ENCODE peak calls at places on chromosome 15, in six cellular contexts. B is IMR-90, W is mesenchymal stem cell, Y is neuronal stem cell, R is mesendoderm, H is H1. M is an unnamed sample.

GRCh38 chr15:93057618-93058017 is 31.4 kb downstream of the RGMA start:
- DNase-seq in B (no peak), W (no peak), Y (no peak), R (no peak), H (no peak), M (no peak)

GRCh38 chr15:25508369-25509002 is 69.7 kb upstream of the UBE3A start:
- DNase-seq in B (peak; percentile 64), W (peak; percentile 1), Y (peak; percentile 41), R (peak; percentile 57), H (no peak), M (peak; percentile 49)

GRCh38 chr15:34106423-34106822 is 4.5 kb downstream of the PGBD4 start:
- DNase-seq in B (no peak), W (no peak), Y (no peak), R (no peak), H (no peak), M (no peak)

GRCh38 chr15:60611592-60612346 is 132.8 kb upstream of the ICE2 start:
- DNase-seq in B (no peak), W (no peak), Y (no peak), R (no peak), H (no peak), M (no peak)

GRCh38 chr15:99369250-99369649 is 118.0 kb downstream of the LRRC28 start:
- DNase-seq in B (no peak), W (no peak), Y (no peak), R (no peak), H (no peak), M (no peak)

GRCh38 chr15:75640483-75641175 is 605 bp upstream of the IMP3 start:
- DNase-seq in B (peak; percentile 45), W (peak; percentile 50), Y (no peak), R (peak; percentile 53), H (no peak), M (peak; percentile 20)

GRCh38 chr15:48266029-48266428 is 59.9 kb downstream of the SLC12A1 start:
- DNase-seq in B (no peak), W (no peak), Y (no peak), R (peak; percentile 44), H (no peak), M (no peak)

GRCh38 chr15:74635228-74635627 is 19.6 kb downstream of the CLK3 start:
- DNase-seq in B (peak; percentile 61), W (peak; percentile 69), Y (peak; percentile 54), R (peak; percentile 77), H (no peak), M (peak; percentile 65)

GRCh38 chr15:48370460-48370859 is 39.2 kb downstream of the DUT start:
- DNase-seq in B (peak; percentile 89), W (no peak), Y (no peak), R (no peak), H (no peak), M (no peak)

GRCh38 chr15:94080416-94080815 is 150.9 kb upstream of the MCTP2 start:
- DNase-seq in B (no peak), W (no peak), Y (no peak), R (peak; percentile 33), H (no peak), M (no peak)

GRCh38 chr15:39430389-39430788 is 150.5 kb upstream of the THBS1 start:
- DNase-seq in B (no peak), W (no peak), Y (no peak), R (no peak), H (no peak), M (no peak)

GRCh38 chr15:81008312-81008711 is 7.6 kb downstream of the TLNRD1 start:
- DNase-seq in B (no peak), W (no peak), Y (no peak), R (no peak), H (no peak), M (no peak)

GRCh38 chr15:45378149-45378912 is at the start of gene GATM:
- DNase-seq in B (peak; percentile 83), W (peak; percentile 89), Y (peak; percentile 76), R (peak; percentile 90), H (no peak), M (peak; percentile 91)

GRCh38 chr15:83848315-83849050 is 194.6 kb downstream of the ADAMTSL3 start:
- DNase-seq in B (peak; percentile 97), W (peak; percentile 82), Y (no peak), R (no peak), H (no peak), M (no peak)

GRCh38 chr15:79970921-79971434 is at the start of gene BCL2A1:
- DNase-seq in B (peak; percentile 96), W (no peak), Y (no peak), R (no peak), H (no peak), M (peak; percentile 13)

GRCh38 chr15:99409097-99409473 is 156.7 kb upstream of the MEF2A start:
- DNase-seq in B (peak; percentile 60), W (peak; percentile 68), Y (no peak), R (peak; percentile 77), H (peak; percentile 49), M (peak; percentile 34)

GRCh38 chr15:81011593-81011992 is 10.9 kb downstream of the TLNRD1 start:
- DNase-seq in B (peak; percentile 39), W (peak; percentile 42), Y (no peak), R (no peak), H (no peak), M (no peak)

GRCh38 chr15:69535101-69535638 is 82.6 kb downstream of the RPLP1 start:
- DNase-seq in B (peak; percentile 70), W (peak; percentile 16), Y (no peak), R (peak; percentile 65), H (no peak), M (no peak)

GRCh38 chr15:53328341-53328740 is 431.1 kb downstream of the WDR72 start:
- DNase-seq in B (no peak), W (no peak), Y (no peak), R (peak; percentile 39), H (no peak), M (no peak)

GRCh38 chr15:73571346-73571745 is 61.8 kb downstream of the NPTN start:
- DNase-seq in B (no peak), W (no peak), Y (no peak), R (no peak), H (no peak), M (no peak)

GRCh38 chr15:69685524-69686452 is 233.2 kb downstream of the RPLP1 start:
- DNase-seq in B (no peak), W (no peak), Y (no peak), R (no peak), H (no peak), M (no peak)

GRCh38 chr15:91696981-91697380 is 156.5 kb upstream of the SLCO3A1 start:
- DNase-seq in B (no peak), W (no peak), Y (no peak), R (no peak), H (no peak), M (no peak)

DNA sequence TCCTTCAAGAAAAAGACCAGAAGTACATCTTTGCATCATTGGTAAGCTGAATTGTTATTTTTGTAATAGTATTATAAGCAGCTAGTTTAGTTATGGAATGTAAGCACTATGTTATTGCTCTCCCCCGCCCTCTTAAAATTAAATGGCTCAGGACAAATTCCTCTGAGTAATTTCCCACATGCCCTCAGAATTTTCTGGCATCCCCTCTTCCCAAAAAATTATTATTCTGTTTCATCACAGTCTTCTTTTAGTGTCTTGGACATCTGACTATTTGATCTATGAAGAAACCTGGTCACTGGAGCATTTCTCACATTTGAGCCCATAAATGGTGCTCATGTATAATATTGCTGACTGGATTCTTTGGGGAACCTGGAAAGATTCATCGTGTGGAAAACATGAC is 68.3 kb downstream of the KLHL25 start:
- DNase-seq in B (no peak), W (no peak), Y (no peak), R (no peak), H (no peak), M (peak; percentile 55)
- H3K36me3 ChIP-seq in B (peaks cover 29% of the 10 kb centered on the region), W (peaks cover 27% of the 10 kb centered on the region), Y (peaks cover 21% of the 10 kb centered on the region), R (peaks cover 6% of the 10 kb centered on the region), H (peaks cover 2% of the 10 kb centered on the region), M (peaks cover 12% of the 10 kb centered on the region)

GRCh38 chr15:56731571-56731970 is 1.7 kb downstream of the ZNF280D start:
- DNase-seq in B (no peak), W (no peak), Y (no peak), R (no peak), H (no peak), M (no peak)
- H3K4me3 ChIP-seq in B (no peak overlapping the region), W (peak overlapping the region; percentile 88), Y (no peak overlapping the region), R (no peak overlapping the region), H (peak overlapping the region; percentile 82), M (no peak overlapping the region)

DNA sequence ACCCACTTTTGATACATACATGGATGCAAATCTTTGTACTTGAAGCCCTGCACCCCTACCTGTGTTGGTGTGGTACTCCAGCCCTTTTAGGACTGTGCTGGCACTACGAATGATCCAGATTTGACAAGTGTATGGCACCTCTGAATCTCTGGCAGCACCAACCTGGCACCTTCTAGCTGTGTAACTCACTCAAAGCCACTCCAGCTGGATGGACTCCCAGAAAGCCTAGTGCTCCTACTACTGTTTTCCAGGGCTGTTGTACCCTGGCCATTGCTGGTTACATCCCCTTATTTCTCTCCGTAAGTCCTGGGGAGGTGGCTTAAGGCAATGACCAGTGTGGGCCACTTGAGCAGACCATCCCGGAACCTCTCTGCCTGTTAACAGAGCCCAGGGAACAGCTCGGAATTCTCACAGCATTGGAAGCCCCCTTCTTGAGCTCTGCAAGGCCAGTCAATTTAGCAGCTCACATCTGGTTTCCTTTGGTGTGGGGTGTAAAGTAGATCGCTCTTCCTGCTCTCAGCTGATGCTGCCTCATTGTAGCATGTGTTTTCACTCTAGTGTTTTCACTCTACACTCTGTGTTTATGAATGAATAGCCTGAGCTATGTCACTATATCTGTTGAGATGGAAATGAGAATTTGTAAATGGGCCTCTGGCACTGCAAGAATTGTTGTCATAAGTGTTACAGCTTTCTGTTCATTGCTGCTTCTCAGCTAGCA is 12.2 kb downstream of the CALML4 start:
- DNase-seq in B (no peak), W (no peak), Y (no peak), R (no peak), H (no peak), M (no peak)
- H4K8ac ChIP-seq in B (no peak overlapping the region), W (no peak overlapping the region), Y (no peak overlapping the region), R (no peak overlapping the region), H (no peak overlapping the region), M (no peak overlapping the region)

GRCh38 chr15:42182328-42182901 is 25.7 kb downstream of the VPS39 start:
- DNase-seq in B (no peak), W (no peak), Y (no peak), R (no peak), H (no peak), M (peak; percentile 43)
- H3K36me3 ChIP-seq in B (peaks cover 37% of the 10 kb centered on the region), W (peaks cover 34% of the 10 kb centered on the region), Y (peaks cover 11% of the 10 kb centered on the region), R (peaks cover 3% of the 10 kb centered on the region), H (no peaks in the 10 kb centered on the region), M (peaks cover 18% of the 10 kb centered on the region)

GRCh38 chr15:64845183-64845611 is 3.5 kb downstream of the PLEKHO2 start:
- DNase-seq in B (no peak), W (no peak), Y (no peak), R (no peak), H (no peak), M (no peak)

GRCh38 chr15:64843996-64844395 is 2.3 kb downstream of the PLEKHO2 start:
- DNase-seq in B (no peak), W (no peak), Y (no peak), R (no peak), H (no peak), M (no peak)

GRCh38 chr15:64845826-64846225 is 4.1 kb downstream of the PLEKHO2 start:
- DNase-seq in B (no peak), W (no peak), Y (no peak), R (no peak), H (no peak), M (no peak)

GRCh38 chr15:64842986-64843561 is 1.4 kb downstream of the PLEKHO2 start:
- DNase-seq in B (peak; percentile 59), W (peak; percentile 76), Y (no peak), R (peak; percentile 46), H (no peak), M (peak; percentile 67)

GRCh38 chr15:64844576-64845140 is 2.9 kb downstream of the PLEKHO2 start:
- DNase-seq in B (no peak), W (no peak), Y (no peak), R (no peak), H (no peak), M (no peak)
- H3K4me3 ChIP-seq in B (peak overlapping the region; percentile 83), W (peak overlapping the region; percentile 99), Y (no peak overlapping the region), R (no peak overlapping the region), H (peak overlapping the region; percentile 20), M (no peak overlapping the region)

M was measured in trophoblast cell.